ENCODE peak calls at places on chromosomes 3 and 15, in four cellular contexts. G, I, M and J are unnamed samples.

GRCh38 chr3:173737167-173737808 is 339.7 kb downstream of the NLGN1 start:
- DNase-seq in I (no peak), G (no peak), M (no peak), J (no peak)

GRCh38 chr15:45363334-45363733 is 15.0 kb downstream of the GATM start:
- DNase-seq in I (no peak), M (no peak), G (no peak), J (no peak)

GRCh38 chr3:188244395-188244861 is 90.5 kb downstream of the LPP start:
- DNase-seq in G (no peak), I (no peak), M (no peak), J (no peak)

GRCh38 chr15:59923508-59923907 is 80.6 kb upstream of the FOXB1 start:
- DNase-seq in G (no peak), M (no peak), I (no peak), J (no peak)

GRCh38 chr15:89401636-89402252 is 67.1 kb upstream of the POLG start:
- DNase-seq in G (no peak), I (no peak), M (peak), J (no peak)

GRCh38 chr3:20668411-20668810 is 482.4 kb upstream of the SGO1 start:
- DNase-seq in I (peak), M (no peak), G (no peak), J (peak)

GRCh38 chr3:124860599-124860998 is 26.6 kb downstream of the ITGB5 start:
- DNase-seq in G (no peak), I (peak), M (no peak), J (no peak)

GRCh38 chr3:171256445-171257250 is 203.6 kb downstream of the TNIK start:
- DNase-seq in I (no peak), G (no peak), M (no peak), J (no peak)

GRCh38 chr15:70535071-70535954 is 228.0 kb downstream of the UACA start:
- DNase-seq in M (peak), G (no peak), I (no peak), J (no peak)

GRCh38 chr15:29048011-29048410 is 162.2 kb downstream of the APBA2 start:
- DNase-seq in G (no peak), M (no peak), I (no peak), J (no peak)

GRCh38 chr15:98667521-98668179 is 19.3 kb downstream of the IGF1R start:
- DNase-seq in G (no peak), M (no peak), I (peak), J (no peak)

GRCh38 chr3:53226142-53226840 is 29.5 kb downstream of the TKT start:
- DNase-seq in M (no peak), I (no peak), G (no peak), J (no peak)

GRCh38 chr3:126948980-126949535 is 33.9 kb upstream of the PLXNA1 start:
- DNase-seq in G (no peak), I (no peak), M (no peak), J (no peak)

GRCh38 chr15:92430067-92430435 is 36.4 kb downstream of the ST8SIA2 start:
- DNase-seq in M (no peak), I (peak), G (no peak), J (no peak)

GRCh38 chr15:89103481-89104171 is 15.4 kb downstream of the ABHD2 start:
- DNase-seq in I (no peak), M (no peak), G (no peak), J (no peak)

GRCh38 chr3:99319961-99320360 is 318.4 kb upstream of the COL8A1 start:
- DNase-seq in M (no peak), G (no peak), I (no peak), J (no peak)

GRCh38 chr15:22968356-22968755 is 11.8 kb downstream of the CYFIP1 start:
- DNase-seq in G (no peak), M (no peak), I (no peak), J (no peak)

GRCh38 chr15:100642217-100642949 is 40.0 kb downstream of the ASB7 start:
- DNase-seq in M (no peak), I (no peak), G (no peak), J (no peak)

GRCh38 chr3:71752911-71753715 is 542 bp upstream of the GPR27 start:
- DNase-seq in I (peak), M (no peak), G (no peak), J (no peak)

GRCh38 chr3:159860727-159861126 is 127.9 kb upstream of the IL12A start:
- DNase-seq in G (no peak), M (no peak), I (no peak), J (no peak)

GRCh38 chr3:130787422-130788068 is 40.9 kb upstream of the PIK3R4 start:
- DNase-seq in I (no peak), M (no peak), G (no peak), J (no peak)

GRCh38 chr3:37494206-37494605 is 319.8 kb upstream of the LRRFIP2 start:
- DNase-seq in G (no peak), I (no peak), M (peak), J (no peak)

GRCh38 chr15:70111203-70112017 is 13.7 kb upstream of the TLE3 start:
- DNase-seq in M (no peak), I (peak), G (no peak), J (peak)

GRCh38 chr3:104673981-104674380 is 692.7 kb upstream of the ALCAM start:
- DNase-seq in I (no peak), G (no peak), M (no peak), J (no peak)

GRCh38 chr3:108159128-108159527 is 63.1 kb downstream of the IFT57 start:
- DNase-seq in I (no peak), G (no peak), M (no peak), J (no peak)

GRCh38 chr15:45612790-45613415 is 21.9 kb upstream of the SQOR start:
- DNase-seq in G (no peak), I (no peak), M (no peak), J (no peak)

GRCh38 chr3:173826416-173826815 is 428.9 kb downstream of the NLGN1 start:
- DNase-seq in M (no peak), I (no peak), G (no peak), J (no peak)

GRCh38 chr3:138034918-138035317 is 25.0 kb downstream of the CLDN18 start:
- DNase-seq in G (no peak), M (no peak), I (no peak), J (no peak)

GRCh38 chr3:18217512-18218174 is 207.5 kb downstream of the SATB1 start:
- DNase-seq in M (no peak), I (no peak), G (no peak), J (no peak)

GRCh38 chr15:78424673-78425072 is 13.3 kb upstream of the IREB2 start:
- DNase-seq in G (no peak), I (no peak), M (no peak), J (no peak)

GRCh38 chr3:159806412-159806811 is 182.2 kb upstream of the IL12A start:
- DNase-seq in G (no peak), M (no peak), I (no peak), J (no peak)

GRCh38 chr3:125107861-125108567 is 52.2 kb upstream of the HEG1 start:
- DNase-seq in G (no peak), I (no peak), M (no peak), J (no peak)

GRCh38 chr3:187909871-187910270 is 164.6 kb upstream of the BCL6 start:
- DNase-seq in M (no peak), G (no peak), I (no peak), J (no peak)